ENCODE peak calls at places on chromosome 5, in five cellular contexts. W, N, G, C and Q are unnamed samples.

GRCh38 chr5:127762412-127762811 is 59.2 kb downstream of the CCDC192 start:
- DNase-seq in W (no peak), N (no peak), G (no peak), C (no peak), Q (no peak)

GRCh38 chr5:126499278-126499677 is 76.1 kb downstream of the GRAMD2B start:
- DNase-seq in W (no peak), N (no peak), G (no peak), C (no peak), Q (no peak)

GRCh38 chr5:149948988-149949387 is 4.4 kb upstream of the PDE6A start:
- DNase-seq in W (no peak), N (no peak), G (no peak), C (no peak), Q (no peak)

GRCh38 chr5:43553381-43553780 is 3.5 kb downstream of the PAIP1 start:
- DNase-seq in W (no peak), N (no peak), G (no peak), C (peak), Q (no peak)

GRCh38 chr5:127392762-127393161 is 102.2 kb downstream of the MEGF10 start:
- DNase-seq in W (no peak), N (no peak), G (no peak), C (peak), Q (no peak)

GRCh38 chr5:154179846-154180710 is 10.5 kb upstream of the GALNT10 start:
- DNase-seq in W (no peak), N (no peak), G (peak), C (peak), Q (no peak)

GRCh38 chr5:127353761-127354160 is 63.2 kb downstream of the MEGF10 start:
- DNase-seq in W (no peak), N (no peak), G (no peak), C (no peak), Q (no peak)

GRCh38 chr5:83322273-83322924 is 149.1 kb upstream of the VCAN start:
- DNase-seq in W (no peak), N (no peak), G (no peak), C (peak), Q (no peak)

GRCh38 chr5:153632748-153633290 is 142.3 kb downstream of the GRIA1 start:
- DNase-seq in W (no peak), N (no peak), G (no peak), C (peak), Q (no peak)

GRCh38 chr5:157347301-157348048 is 81.6 kb downstream of the CYFIP2 start:
- DNase-seq in W (no peak), N (no peak), G (no peak), C (no peak), Q (no peak)

DNA sequence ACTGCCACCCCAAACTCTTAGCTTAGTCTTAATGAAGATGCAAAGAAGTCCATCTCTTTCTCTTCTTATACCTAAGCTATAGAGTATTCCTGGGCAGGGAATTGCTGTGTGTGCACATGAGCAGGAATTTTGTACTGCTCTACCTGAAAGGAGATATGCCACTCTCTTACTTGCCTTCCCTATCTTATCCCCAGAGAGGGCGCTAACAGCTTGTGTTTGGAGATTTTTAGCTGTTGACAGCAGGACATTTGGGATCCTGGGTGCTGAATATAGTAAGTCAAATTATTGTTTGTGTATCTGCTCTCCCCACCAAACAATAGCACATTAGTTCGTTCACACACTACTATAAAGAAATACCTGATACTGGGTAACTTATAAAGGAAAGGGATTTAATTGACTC is 159.5 kb downstream of the GABRG2 start:
- DNase-seq in W (no peak), N (no peak), G (peak), C (no peak), Q (no peak)
- TF ChIP-seq CTCF in W (no peak), N (no peak), G (no peak), C (no peak), Q (no peak)

GRCh38 chr5:35922468-35922867 is 16.0 kb downstream of the CAPSL start:
- DNase-seq in W (no peak), N (no peak), G (no peak), C (no peak), Q (no peak)

GRCh38 chr5:35924122-35924949 is 14.1 kb downstream of the CAPSL start:
- DNase-seq in W (no peak), N (no peak), G (no peak), C (peak), Q (peak)

GRCh38 chr5:35924950-35925722 is 13.3 kb downstream of the CAPSL start:
- DNase-seq in W (peak), N (peak), G (peak), C (peak), Q (no peak)

GRCh38 chr5:35921930-35922329 is 16.5 kb downstream of the CAPSL start:
- DNase-seq in W (no peak), N (no peak), G (no peak), C (no peak), Q (no peak)

GRCh38 chr5:35926389-35927051 is 11.9 kb downstream of the CAPSL start:
- DNase-seq in W (no peak), N (no peak), G (peak), C (peak), Q (no peak)
- H3K4me3 ChIP-seq in W (no peak), N (no peak), G (no peak), C (no peak), Q (peak)

GRCh38 chr5:134758504-134759341 is at the start of gene DDX46:
- DNase-seq in W (peak), N (peak), G (peak), C (peak), Q (peak)
- TF ChIP-seq CTCF in W (peak), N (peak), G (peak), C (peak), Q (peak)

GRCh38 chr5:167573274-167574127 is 717.9 kb upstream of the WWC1 start:
- DNase-seq in W (no peak), N (no peak), G (no peak), C (peak), Q (no peak)
- H3K4me3 ChIP-seq in W (no peak), N (peak), G (no peak), C (peak), Q (peak)

DNA sequence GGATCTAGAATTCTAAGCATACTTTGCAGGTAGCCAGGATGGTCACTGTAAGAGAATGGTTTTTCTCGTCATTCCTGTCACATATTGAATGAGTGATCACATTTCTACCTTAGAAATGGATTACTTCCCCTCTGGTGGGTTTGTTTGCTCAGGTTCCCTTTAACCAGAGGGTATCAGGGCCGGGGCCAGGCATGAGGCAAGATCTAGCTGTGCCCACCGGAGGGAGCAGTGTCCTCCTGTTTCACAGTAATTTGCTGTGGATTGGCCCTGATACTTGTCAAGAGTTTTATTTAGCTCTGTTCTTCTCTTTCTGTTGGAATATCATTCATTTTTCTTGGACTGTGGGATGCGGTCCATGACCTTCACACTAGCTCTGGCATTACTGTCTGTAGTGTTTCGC is 42.3 kb upstream of the ZBED3 start:
- DNase-seq in W (no peak), N (no peak), G (no peak), C (peak), Q (no peak)
- TF ChIP-seq CTCF in W (peak), N (peak), G (no peak), C (peak), Q (peak)

DNA sequence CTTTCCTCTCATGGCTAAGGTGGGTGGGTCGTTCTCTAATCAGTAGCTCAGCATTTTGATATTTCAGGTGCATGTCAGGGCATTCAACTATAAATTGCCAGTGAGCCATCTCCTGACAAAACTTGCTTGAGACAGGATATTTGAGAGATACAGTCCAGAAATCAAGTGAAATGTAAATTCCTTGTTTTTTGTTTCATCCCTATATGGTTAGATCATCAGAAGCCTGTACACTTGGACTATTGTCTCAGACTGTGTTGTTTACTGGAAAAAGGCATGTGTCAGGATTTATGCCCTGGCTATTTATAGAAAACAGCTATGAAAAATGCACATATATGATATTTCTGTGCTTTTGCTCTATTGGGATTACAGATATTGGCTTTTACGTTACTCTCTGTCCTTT is 44.1 kb downstream of the IL31RA start:
- DNase-seq in W (no peak), N (no peak), G (no peak), C (no peak), Q (no peak)
- H3K4me3 ChIP-seq in W (no peak), N (no peak), G (no peak), C (no peak), Q (no peak)

GRCh38 chr5:179065703-179066102 is 5.5 kb downstream of the ZNF354C start:
- DNase-seq in W (no peak), N (no peak), G (no peak), C (no peak), Q (no peak)
- TF ChIP-seq CTCF in W (no peak), N (no peak), G (no peak), C (no peak), Q (no peak)

GRCh38 chr5:59972043-59972442 is 78.5 kb upstream of the PDE4D start:
- DNase-seq in W (no peak), N (no peak), G (no peak), C (no peak), Q (no peak)
- H3K4me3 ChIP-seq in W (no peak), N (no peak), G (no peak), C (no peak), Q (no peak)

GRCh38 chr5:11903614-11904269 is 504 bp downstream of the CTNND2 start:
- DNase-seq in W (peak), N (peak), G (peak), C (peak), Q (no peak)
- TF ChIP-seq CTCF in W (no peak), N (peak), G (no peak), C (no peak), Q (no peak)

DNA sequence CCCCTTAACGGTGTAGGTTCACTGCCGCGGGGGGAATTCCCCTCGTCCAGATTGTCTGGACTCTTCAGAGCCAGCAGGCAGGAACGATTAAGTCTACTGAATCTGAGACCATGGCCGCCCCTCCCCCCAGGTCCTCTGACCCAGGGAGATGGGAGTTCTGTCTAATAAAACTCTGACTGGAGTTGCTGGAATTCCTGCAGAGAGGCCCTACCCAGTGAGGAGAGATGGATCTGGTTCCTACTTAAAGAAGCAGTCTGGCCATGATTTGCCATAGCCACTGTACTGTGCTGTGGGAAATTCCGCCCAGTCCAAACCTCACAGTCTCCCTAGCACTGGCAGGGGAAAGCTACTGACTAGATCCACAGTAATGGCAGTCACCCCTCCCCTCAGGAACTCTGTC is 237.7 kb upstream of the RASA1 start:
- DNase-seq in W (no peak), N (no peak), G (no peak), C (no peak), Q (no peak)
- H3K4me3 ChIP-seq in W (no peak), N (no peak), G (no peak), C (no peak), Q (no peak)